ENCODE peak calls at places on chromosome 1, in five cellular contexts. C, E, V, O and K are unnamed samples.

GRCh38 chr1:115753830-115754229 is 14.7 kb downstream of the CASQ2 start:
- DNase-seq in C (no peak), E (peak; percentile 25), V (no peak), O (no peak), K (no peak)

GRCh38 chr1:27650527-27651175 is 15.7 kb upstream of the FGR start:
- DNase-seq in C (peak; percentile 83), E (no peak), V (peak; percentile 37), O (no peak), K (no peak)

GRCh38 chr1:53076721-53077598 is 14.9 kb downstream of the PODN start:
- DNase-seq in C (no peak), E (peak; percentile 16), V (no peak), O (no peak), K (no peak)

GRCh38 chr1:81717230-81717629 is 83.5 kb upstream of the ADGRL2 start:
- DNase-seq in C (no peak), E (no peak), V (peak; percentile 19), O (no peak), K (no peak)

GRCh38 chr1:201786824-201787223 is 42.1 kb upstream of the IPO9 start:
- DNase-seq in C (no peak), E (peak; percentile 43), V (no peak), O (no peak), K (no peak)

GRCh38 chr1:165634154-165634921 is 3.3 kb downstream of the MGST3 start:
- DNase-seq in C (no peak), E (no peak), V (no peak), O (no peak), K (no peak)

GRCh38 chr1:57770236-57770635 is 346.4 kb upstream of the DAB1 start:
- DNase-seq in C (no peak), E (no peak), V (no peak), O (no peak), K (no peak)

GRCh38 chr1:1173793-1174415 is at the start of gene TTLL10:
- DNase-seq in C (no peak), E (peak; percentile 13), V (no peak), O (peak; percentile 59), K (peak; percentile 36)

GRCh38 chr1:21671915-21672314 is 2.8 kb upstream of the RAP1GAP start:
- DNase-seq in C (no peak), E (no peak), V (no peak), O (no peak), K (no peak)
- H3K27me3 ChIP-seq in C (peaks cover 19% of the 10 kb centered on the region), E (peaks cover 32% of the 10 kb centered on the region), V (peaks cover 32% of the 10 kb centered on the region), O (peaks cover 18% of the 10 kb centered on the region), K (no peaks in the 10 kb centered on the region)

GRCh38 chr1:23558140-23558871 is 995 bp downstream of the ID3 start:
- DNase-seq in C (peak; percentile 76), E (peak; percentile 71), V (no peak), O (peak; percentile 22), K (peak; percentile 76)
- H3K27me3 ChIP-seq in C (no peaks in the 10 kb centered on the region), E (no peaks in the 10 kb centered on the region), V (no peaks in the 10 kb centered on the region), O (no peaks in the 10 kb centered on the region), K (no peaks in the 10 kb centered on the region)

GRCh38 chr1:178467837-178468236 is 28.9 kb downstream of the CLEC20A start:
- DNase-seq in C (no peak), E (no peak), V (no peak), O (no peak), K (no peak)

GRCh38 chr1:178470411-178470960 is 26.3 kb downstream of the CLEC20A start:
- DNase-seq in C (no peak), E (no peak), V (no peak), O (no peak), K (no peak)

GRCh38 chr1:178472531-178472930 is 24.2 kb downstream of the CLEC20A start:
- DNase-seq in C (no peak), E (no peak), V (no peak), O (no peak), K (no peak)
- H3K27me3 ChIP-seq in C (no peaks in the 10 kb centered on the region), E (no peaks in the 10 kb centered on the region), V (no peaks in the 10 kb centered on the region), O (no peaks in the 10 kb centered on the region), K (no peaks in the 10 kb centered on the region)

GRCh38 chr1:233331676-233332519 is 4.4 kb downstream of the MAP3K21 start:
- DNase-seq in C (no peak), E (no peak), V (no peak), O (no peak), K (no peak)
- H3K27me3 ChIP-seq in C (peaks cover 28% of the 10 kb centered on the region), E (peaks cover 83% of the 10 kb centered on the region), V (peaks cover 5% of the 10 kb centered on the region), O (peaks cover 4% of the 10 kb centered on the region), K (peaks cover 47% of the 10 kb centered on the region)

GRCh38 chr1:3443759-3444697 is 10.4 kb upstream of the ARHGEF16 start:
- DNase-seq in C (no peak), E (no peak), V (no peak), O (no peak), K (no peak)
- H3K27me3 ChIP-seq in C (no peaks in the 10 kb centered on the region), E (peaks cover 75% of the 10 kb centered on the region), V (peaks cover 14% of the 10 kb centered on the region), O (no peaks in the 10 kb centered on the region), K (peaks cover 3% of the 10 kb centered on the region)

GRCh38 chr1:205441716-205442050 is 14.2 kb downstream of the BLACAT1 start:
- DNase-seq in C (no peak), E (no peak), V (no peak), O (no peak), K (no peak)

GRCh38 chr1:205441318-205441633 is 14.6 kb downstream of the BLACAT1 start:
- DNase-seq in C (no peak), E (no peak), V (no peak), O (no peak), K (no peak)

GRCh38 chr1:205440476-205441317 is 15.1 kb downstream of the BLACAT1 start:
- DNase-seq in C (peak; percentile 81), E (peak; percentile 29), V (peak; percentile 17), O (peak; percentile 45), K (no peak)

GRCh38 chr1:205443585-205444299 is 12.1 kb downstream of the BLACAT1 start:
- DNase-seq in C (no peak), E (no peak), V (no peak), O (no peak), K (no peak)

DNA sequence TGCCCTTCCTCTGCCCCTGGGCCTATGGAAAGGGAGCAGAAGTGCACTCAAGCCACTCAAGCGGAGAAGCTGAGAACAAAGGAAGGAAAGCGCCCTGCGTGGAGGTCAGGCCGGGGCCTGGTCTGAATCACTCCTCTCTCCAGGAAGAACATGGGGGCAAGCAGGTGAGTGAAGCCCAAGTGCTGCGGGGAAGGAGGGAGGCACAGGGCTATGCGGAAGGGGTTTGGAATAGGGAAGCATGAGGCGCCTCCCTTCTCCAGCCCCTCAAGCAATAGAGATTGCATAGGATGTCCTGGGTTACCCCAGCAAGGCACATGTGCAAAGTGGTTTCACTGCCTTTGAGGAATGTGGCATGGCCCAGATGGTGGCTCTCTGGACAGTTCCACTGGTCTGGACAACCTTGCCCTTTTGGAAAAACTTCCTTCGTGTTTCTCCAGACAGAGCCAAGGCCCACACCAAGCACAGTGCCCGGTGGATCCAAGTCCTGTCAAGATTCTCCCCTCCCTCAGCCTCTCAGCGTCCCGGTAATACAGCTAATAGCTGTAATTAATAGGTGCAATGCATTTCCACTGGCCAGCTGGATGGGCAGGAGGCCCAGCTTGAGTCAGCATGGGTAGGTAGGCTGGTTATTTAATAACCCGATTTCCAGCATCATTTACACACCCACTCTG is 13.7 kb downstream of the BLACAT1 start:
- DNase-seq in C (no peak), E (no peak), V (no peak), O (no peak), K (no peak)
- H3K27me3 ChIP-seq in C (no peaks in the 10 kb centered on the region), E (no peaks in the 10 kb centered on the region), V (peaks cover 7% of the 10 kb centered on the region), O (no peaks in the 10 kb centered on the region), K (no peaks in the 10 kb centered on the region)

GRCh38 chr1:217088521-217089221 is 365.4 kb upstream of the ESRRG start:
- DNase-seq in C (peak; percentile 29), E (no peak), V (no peak), O (no peak), K (no peak)
- H3K27me3 ChIP-seq in C (no peaks in the 10 kb centered on the region), E (peaks cover 21% of the 10 kb centered on the region), V (no peaks in the 10 kb centered on the region), O (no peaks in the 10 kb centered on the region), K (peaks cover 14% of the 10 kb centered on the region)

GRCh38 chr1:236751935-236752334 is 43.2 kb upstream of the MTR start:
- DNase-seq in C (no peak), E (no peak), V (no peak), O (no peak), K (no peak)
- H3K27me3 ChIP-seq in C (no peaks in the 10 kb centered on the region), E (no peaks in the 10 kb centered on the region), V (no peaks in the 10 kb centered on the region), O (no peaks in the 10 kb centered on the region), K (no peaks in the 10 kb centered on the region)

GRCh38 chr1:203443296-203443695 is 32.3 kb upstream of the PRELP start:
- DNase-seq in C (no peak), E (no peak), V (no peak), O (no peak), K (no peak)
- H3K27me3 ChIP-seq in C (no peaks in the 10 kb centered on the region), E (no peaks in the 10 kb centered on the region), V (peaks cover 6% of the 10 kb centered on the region), O (no peaks in the 10 kb centered on the region), K (no peaks in the 10 kb centered on the region)